ENCODE peak calls at places on chromosomes 1 and 21, in four cellular contexts. E is ovary, X is tibial nerve, K is kidney epithelial cell. B is an unnamed sample.
A peak's percentile ranks its signal among the peaks of the same experiment; 100 is the strongest.

GRCh38 chr1:201171063-201172036 is 17.1 kb upstream of the TMEM9 start:
- DNase-seq in E (peak; percentile 76), X (no peak), K (no peak), B (no peak)

GRCh38 chr1:234899041-234899787 is 229.4 kb downstream of the TOMM20 start:
- DNase-seq in E (no peak), X (no peak), K (no peak), B (no peak)

GRCh38 chr21:16071082-16071481 is 341.3 kb downstream of the USP25 start:
- DNase-seq in E (peak; percentile 45), X (no peak), K (no peak), B (no peak)

GRCh38 chr21:45128613-45129226 is 54.3 kb downstream of the ADARB1 start:
- DNase-seq in E (peak; percentile 64), X (peak; percentile 43), K (peak; percentile 37), B (no peak)

GRCh38 chr1:184792450-184792969 is 37.9 kb upstream of the EDEM3 start:
- DNase-seq in E (no peak), X (peak; percentile 38), K (peak; percentile 93), B (peak; percentile 95)

GRCh38 chr1:2415337-2415736 is 3.0 kb upstream of the PEX10 start:
- DNase-seq in E (no peak), X (no peak), K (no peak), B (no peak)

GRCh38 chr21:31667639-31668038 is 8.1 kb downstream of the SOD1 start:
- DNase-seq in E (no peak), X (no peak), K (no peak), B (no peak)

GRCh38 chr1:210800301-210800700 is 333.6 kb downstream of the KCNH1 start:
- DNase-seq in E (no peak), X (no peak), K (no peak), B (no peak)

GRCh38 chr1:89302697-89303332 is 30.2 kb upstream of the GBP5 start:
- DNase-seq in E (no peak), X (no peak), K (no peak), B (no peak)

GRCh38 chr1:93979040-93979717 is 69.9 kb upstream of the GCLM start:
- DNase-seq in E (no peak), X (no peak), K (no peak), B (no peak)

GRCh38 chr1:243428617-243429342 is 172.9 kb downstream of the SDCCAG8 start:
- DNase-seq in E (no peak), X (no peak), K (no peak), B (no peak)

GRCh38 chr1:156419863-156420208 is 50.8 kb downstream of the RHBG start:
- DNase-seq in E (no peak), X (no peak), K (no peak), B (no peak)

GRCh38 chr1:64323054-64323453 is 119.6 kb downstream of the UBE2U start:
- DNase-seq in E (no peak), X (no peak), K (no peak), B (no peak)

GRCh38 chr1:206901944-206902343 is 4.7 kb downstream of the IL24 start:
- DNase-seq in E (no peak), X (no peak), K (no peak), B (no peak)

GRCh38 chr1:1777950-1778826 is at the start of gene NADK:
- DNase-seq in E (peak; percentile 82), X (no peak), K (no peak), B (no peak)

GRCh38 chr1:204323887-204324286 is 35.8 kb downstream of the PLEKHA6 start:
- DNase-seq in E (no peak), X (no peak), K (peak; percentile 71), B (peak; percentile 22)

GRCh38 chr1:12595839-12596821 is 21.9 kb downstream of the DHRS3 start:
- DNase-seq in E (peak; percentile 92), X (peak; percentile 78), K (peak; percentile 85), B (peak; percentile 95)

GRCh38 chr1:17405898-17406759 is 33.3 kb downstream of the RCC2 start:
- DNase-seq in E (peak; percentile 77), X (peak; percentile 39), K (peak; percentile 9), B (no peak)

GRCh38 chr21:26144026-26144425 is 26.5 kb downstream of the APP start:
- DNase-seq in E (no peak), X (no peak), K (no peak), B (no peak)

GRCh38 chr1:197392541-197392940 is 124.5 kb downstream of the CRB1 start:
- DNase-seq in E (no peak), X (no peak), K (no peak), B (peak; percentile 22)

GRCh38 chr1:185480545-185480944 is 163.5 kb upstream of the IVNS1ABP start:
- DNase-seq in E (no peak), X (no peak), K (no peak), B (no peak)

GRCh38 chr1:161019767-161020572 is 982 bp downstream of the F11R start:
- DNase-seq in E (no peak), X (no peak), K (no peak), B (no peak)

GRCh38 chr1:72365693-72366092 is 83.4 kb upstream of the NEGR1 start:
- DNase-seq in E (no peak), X (no peak), K (no peak), B (no peak)

GRCh38 chr1:43830802-43831201 is 102.8 kb upstream of the ARTN start:
- DNase-seq in E (no peak), X (no peak), K (no peak), B (no peak)

GRCh38 chr1:18527921-18528320 is 47.2 kb downstream of the KLHDC7A start:
- DNase-seq in E (no peak), X (no peak), K (no peak), B (no peak)

GRCh38 chr21:36388076-36388475 is 2.9 kb downstream of the CHAF1B start:
- DNase-seq in E (no peak), X (no peak), K (no peak), B (no peak)

GRCh38 chr1:208069908-208070307 is 159.0 kb upstream of the CD34 start:
- DNase-seq in E (no peak), X (no peak), K (no peak), B (no peak)

GRCh38 chr1:246364415-246364941 is 142.6 kb downstream of the SMYD3 start:
- DNase-seq in E (no peak), X (no peak), K (no peak), B (no peak)

GRCh38 chr1:84960371-84960770 is 36.5 kb downstream of the MCOLN2 start:
- DNase-seq in E (no peak), X (no peak), K (no peak), B (peak; percentile 81)

GRCh38 chr1:42793824-42794223 is 9.0 kb downstream of the TMEM269 start:
- DNase-seq in E (no peak), X (peak; percentile 38), K (no peak), B (no peak)

GRCh38 chr21:42592156-42592820 is 61.1 kb upstream of the PDE9A start:
- DNase-seq in E (no peak), X (no peak), K (no peak), B (no peak)

GRCh38 chr21:42591170-42591869 is 62.1 kb upstream of the PDE9A start:
- DNase-seq in E (no peak), X (no peak), K (no peak), B (no peak)

GRCh38 chr21:42593815-42594157 is 59.6 kb upstream of the PDE9A start:
- DNase-seq in E (no peak), X (no peak), K (no peak), B (no peak)

GRCh38 chr21:42594616-42595280 is 58.7 kb upstream of the PDE9A start:
- DNase-seq in E (no peak), X (no peak), K (no peak), B (no peak)

GRCh38 chr21:42593007-42593814 is 60.2 kb upstream of the PDE9A start:
- DNase-seq in E (peak; percentile 85), X (peak; percentile 53), K (no peak), B (no peak)
- H3K27me3 ChIP-seq in E (no peaks in the 10 kb centered on the region), X (no peaks in the 10 kb centered on the region), K (peaks cover 16% of the 10 kb centered on the region), B (no peaks in the 10 kb centered on the region)

GRCh38 chr21:34670962-34671348 is 2.2 kb downstream of the CLIC6 start:
- DNase-seq in E (no peak), X (no peak), K (no peak), B (no peak)
- H3K27me3 ChIP-seq in E (no peaks in the 10 kb centered on the region), X (no peaks in the 10 kb centered on the region), K (peaks cover 50% of the 10 kb centered on the region), B (peaks cover 48% of the 10 kb centered on the region)

DNA sequence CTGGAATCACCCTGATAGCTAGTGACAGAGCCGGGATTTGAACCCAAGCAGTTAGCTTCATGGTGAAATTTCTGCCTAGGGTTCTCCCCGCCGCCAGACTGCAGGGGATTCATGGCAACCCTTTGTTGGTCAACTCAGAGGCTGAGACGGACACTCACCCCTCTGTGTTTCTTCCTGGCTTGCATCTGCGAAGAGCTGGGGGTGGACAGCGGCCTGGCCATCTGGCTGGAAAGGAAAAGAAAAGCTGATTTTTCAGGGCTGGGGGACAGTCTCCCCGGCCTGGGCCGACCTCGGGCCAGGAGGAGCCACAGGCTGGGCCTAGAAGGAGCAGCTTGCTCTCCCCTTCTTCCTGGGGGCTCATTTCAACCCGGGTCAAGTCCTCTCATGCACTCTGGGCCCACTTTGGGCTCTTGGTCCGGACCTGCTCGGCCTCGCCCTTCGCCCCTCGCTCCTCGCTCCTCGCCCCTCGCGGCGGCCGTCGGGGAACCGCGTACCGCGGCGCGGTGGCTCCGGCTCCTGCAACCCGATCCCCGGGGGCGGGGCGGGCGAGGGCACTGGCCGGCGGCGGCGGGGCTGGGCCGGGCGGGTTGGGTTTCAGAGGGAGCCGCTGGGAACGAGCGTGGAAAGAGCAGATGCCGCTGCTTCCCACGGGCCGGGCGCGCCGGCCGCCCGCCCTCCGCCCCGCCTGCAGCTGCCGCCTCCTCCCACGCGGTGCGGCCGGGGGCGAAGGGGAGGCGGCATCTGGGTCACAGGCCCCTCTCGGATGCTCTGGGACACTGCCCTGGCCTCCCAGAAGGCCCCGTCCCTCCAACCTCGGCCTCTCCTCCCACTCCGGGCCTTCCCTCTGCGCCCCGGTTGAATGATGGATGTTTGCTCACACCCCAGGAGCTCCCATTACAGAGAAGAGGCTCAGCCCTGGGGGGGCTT is 6.7 kb downstream of the HEYL start:
- DNase-seq in E (peak; percentile 89), X (peak; percentile 56), K (no peak), B (peak; percentile 8)
- H3K27me3 ChIP-seq in E (no peaks in the 10 kb centered on the region), X (no peaks in the 10 kb centered on the region), K (peaks cover 43% of the 10 kb centered on the region), B (peaks cover 7% of the 10 kb centered on the region)

DNA sequence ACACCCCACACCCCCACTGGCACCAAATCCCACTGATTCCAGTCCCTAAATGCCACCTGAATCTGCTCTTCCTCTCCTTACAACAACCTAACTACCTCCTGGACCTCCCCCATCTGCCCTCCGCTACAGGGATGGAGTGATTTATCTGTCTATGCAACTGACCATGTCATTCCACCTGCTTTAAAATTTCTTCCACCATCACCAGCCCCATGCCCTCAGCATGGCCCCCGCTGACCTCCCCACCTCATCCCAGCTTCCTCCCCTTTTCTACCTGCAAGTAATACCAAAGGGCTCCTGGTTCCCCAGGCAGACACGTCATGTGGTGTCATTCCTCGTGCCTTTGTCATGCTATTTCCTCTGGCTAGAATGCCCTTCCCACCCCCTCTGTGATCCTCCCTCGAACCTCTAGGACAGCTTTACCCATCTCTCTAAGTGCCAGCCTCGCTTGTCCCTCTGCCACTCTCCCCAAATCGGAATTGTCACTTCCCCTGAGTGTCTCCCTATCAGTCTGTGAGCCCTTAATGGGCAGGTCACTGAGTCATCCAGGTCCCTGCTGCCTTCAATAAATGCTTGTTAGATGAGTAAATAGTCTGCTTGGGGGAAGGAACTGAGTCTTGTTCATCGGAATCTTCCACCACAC is 3.7 kb downstream of the GJB4 start:
- DNase-seq in E (no peak), X (no peak), K (peak; percentile 72), B (no peak)
- H3K27me3 ChIP-seq in E (no peaks in the 10 kb centered on the region), X (no peaks in the 10 kb centered on the region), K (no peaks in the 10 kb centered on the region), B (no peaks in the 10 kb centered on the region)

B was measured in BJ.